ENCODE peak calls at places on chromosomes 11 and 22, in four cellular contexts. L, G, N and Y are unnamed samples.

GRCh38 chr11:83069441-83070043 is 2.2 kb downstream of the RAB30 start:
- DNase-seq in N (no peak), G (no peak), L (no peak), Y (no peak)

GRCh38 chr22:48376428-48376827 is 1451.2 kb downstream of the BRD1 start:
- DNase-seq in N (no peak), L (no peak), G (no peak), Y (no peak)

GRCh38 chr11:114846040-114846791 is 167.9 kb downstream of the NXPE2 start:
- DNase-seq in L (no peak), N (no peak), G (peak; percentile 14), Y (peak; percentile 82)

GRCh38 chr11:19951558-19952083 is 208.7 kb downstream of the DBX1 start:
- DNase-seq in N (no peak), L (no peak), G (peak; percentile 31), Y (no peak)

GRCh38 chr11:120112174-120112796 is 25.6 kb downstream of the TRIM29 start:
- DNase-seq in N (no peak), L (no peak), G (no peak), Y (no peak)

GRCh38 chr11:119377112-119377901 is 4.2 kb downstream of the USP2 start:
- DNase-seq in L (no peak), G (no peak), N (no peak), Y (no peak)

GRCh38 chr11:120272303-120272702 is 32.4 kb downstream of the POU2F3 start:
- DNase-seq in G (no peak), N (no peak), L (no peak), Y (no peak)

GRCh38 chr11:1937616-1938342 is 9.4 kb upstream of the MRPL23 start:
- DNase-seq in G (no peak), L (no peak), N (peak; percentile 14), Y (peak; percentile 14)

GRCh38 chr11:109984634-109985289 is 108.4 kb upstream of the ZC3H12C start:
- DNase-seq in N (no peak), G (no peak), L (no peak), Y (no peak)
- H3K4me3 ChIP-seq in N (no peak overlapping the region), G (no peak overlapping the region), L (peak overlapping the region; percentile 76), Y (no peak overlapping the region)

GRCh38 chr11:13010737-13011342 is 1.7 kb downstream of the RASSF10 start:
- DNase-seq in G (no peak), L (no peak), N (no peak), Y (no peak)

GRCh38 chr11:13013054-13013488 is 4.0 kb downstream of the RASSF10 start:
- DNase-seq in N (no peak), G (no peak), L (no peak), Y (no peak)

GRCh38 chr11:13009921-13010736 is 1.0 kb downstream of the RASSF10 start:
- DNase-seq in N (no peak), G (peak; percentile 45), L (no peak), Y (peak; percentile 56)

GRCh38 chr11:13012037-13012693 is 3.0 kb downstream of the RASSF10 start:
- DNase-seq in N (no peak), L (no peak), G (peak; percentile 67), Y (no peak)

GRCh38 chr11:13011366-13012036 is 2.4 kb downstream of the RASSF10 start:
- DNase-seq in G (peak; percentile 24), N (no peak), L (no peak), Y (no peak)
- H3K4me1 ChIP-seq in G (peaks cover 75% of the 10 kb centered on the region), N (peaks cover 14% of the 10 kb centered on the region), L (peaks cover 2% of the 10 kb centered on the region), Y (peaks cover 17% of the 10 kb centered on the region)

DNA sequence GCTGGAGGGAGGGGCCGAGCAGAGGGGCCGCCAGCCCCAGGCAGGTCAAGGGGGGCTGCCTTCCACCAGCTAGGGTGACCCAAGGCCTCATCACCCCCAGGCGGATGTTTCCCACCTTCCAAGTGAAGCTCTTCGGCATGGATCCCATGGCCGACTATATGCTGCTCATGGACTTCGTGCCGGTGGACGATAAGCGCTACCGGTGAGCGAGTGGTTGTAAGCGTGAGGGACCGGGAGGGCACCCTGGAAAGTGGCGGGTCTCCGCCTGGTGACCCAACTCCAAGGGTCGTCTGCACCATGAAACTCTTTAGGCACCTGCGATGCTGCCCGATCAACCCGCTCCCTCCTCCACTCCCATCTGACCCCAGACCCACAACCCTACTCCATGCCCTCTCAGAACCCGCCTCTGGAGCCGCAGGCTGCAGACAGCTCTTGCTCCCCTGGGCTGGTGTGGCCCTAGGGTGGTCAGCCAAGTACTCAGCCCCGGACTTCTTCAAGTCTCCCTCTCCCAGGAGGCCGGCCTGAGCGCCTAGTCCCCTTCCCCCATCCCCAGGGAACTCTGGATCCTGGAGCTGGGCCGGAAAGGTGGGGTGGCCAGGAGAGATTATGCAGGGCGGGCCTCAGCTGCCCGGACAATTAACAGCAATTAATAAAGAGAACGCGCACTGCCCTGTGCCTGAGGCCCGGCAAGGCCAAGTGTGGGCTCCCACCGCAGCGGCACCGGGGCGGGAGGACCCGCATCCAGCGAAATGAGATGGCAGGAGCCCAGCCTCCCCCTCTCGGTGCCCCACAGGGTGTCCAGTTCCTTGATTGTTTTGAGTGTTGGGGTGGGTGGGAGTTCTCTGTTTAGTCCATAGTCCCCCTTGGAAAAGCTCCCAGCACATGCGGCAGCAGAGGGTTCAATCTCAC is 2.8 kb downstream of the TBX1 start:
- DNase-seq in G (no peak), N (no peak), L (no peak), Y (no peak)
- H3K4me3 ChIP-seq in G (no peak overlapping the region), N (no peak overlapping the region), L (no peak overlapping the region), Y (peak overlapping the region; percentile 80)

GRCh38 chr11:108221401-108221800 is 1.0 kb downstream of the NPAT start:
- DNase-seq in N (no peak), L (no peak), G (no peak), Y (no peak)
- H3K4me1 ChIP-seq in N (no peaks in the 10 kb centered on the region), L (peaks cover 69% of the 10 kb centered on the region), G (peaks cover 45% of the 10 kb centered on the region), Y (peaks cover 16% of the 10 kb centered on the region)

GRCh38 chr11:93850585-93851018 is at the start of gene VSTM5:
- DNase-seq in N (no peak), G (no peak), L (no peak), Y (no peak)
- H3K4me3 ChIP-seq in N (peak within 1 kb of the TSS; percentile 40), G (peak within 1 kb of the TSS; percentile 45), L (no peak within 1 kb of the TSS), Y (peak within 1 kb of the TSS; percentile 62)

DNA sequence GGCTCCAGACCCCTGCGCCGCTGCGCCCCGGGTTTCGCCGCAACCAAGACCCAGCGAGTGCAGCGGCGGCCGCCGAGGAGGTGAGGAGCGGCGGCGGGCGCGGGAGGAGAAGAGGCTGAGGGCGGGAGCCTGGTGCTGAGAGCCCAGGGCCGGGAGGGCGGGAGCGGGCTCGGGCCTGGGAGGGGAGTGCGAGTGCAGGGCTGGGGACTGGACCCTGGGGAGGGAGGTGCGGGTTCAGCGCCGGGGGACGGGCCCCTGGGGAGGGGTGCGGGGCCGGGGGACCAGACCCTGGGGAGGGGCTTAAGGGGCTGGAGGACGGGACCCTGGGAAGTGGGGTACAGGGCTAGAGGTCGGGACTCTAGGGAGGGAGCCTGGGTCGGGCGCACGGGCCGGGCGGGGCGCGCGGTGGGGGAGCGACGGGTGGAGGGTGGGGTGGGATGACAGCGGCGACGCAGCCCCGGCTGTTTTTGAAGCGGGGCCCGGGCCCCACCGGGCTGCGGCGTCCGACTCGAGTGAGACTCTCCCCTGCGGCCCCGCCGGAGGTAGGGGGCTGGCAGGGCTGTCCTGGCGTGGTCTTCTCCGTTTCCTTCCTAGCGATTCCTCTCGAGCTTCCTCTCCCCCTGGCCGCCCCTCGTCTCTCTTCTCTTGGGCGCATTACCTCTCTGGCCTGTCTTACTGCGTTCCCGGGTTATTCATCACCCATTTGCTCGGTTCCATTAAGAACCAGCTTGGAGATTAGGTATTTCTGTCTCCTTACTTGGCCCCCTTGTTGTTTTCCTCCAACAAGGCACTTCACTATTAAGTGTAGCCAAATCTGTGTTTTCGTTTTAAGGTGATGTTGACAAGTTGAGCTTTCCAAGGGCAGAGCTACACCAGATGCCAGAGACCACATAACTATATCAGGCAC is 745 bp downstream of the NUP50 start:
- DNase-seq in G (peak; percentile 12), N (peak; percentile 32), L (no peak), Y (peak; percentile 37)
- H3K4me1 ChIP-seq in G (peaks cover 48% of the 10 kb centered on the region), N (peaks cover 5% of the 10 kb centered on the region), L (peaks cover 55% of the 10 kb centered on the region), Y (peaks cover 27% of the 10 kb centered on the region)

DNA sequence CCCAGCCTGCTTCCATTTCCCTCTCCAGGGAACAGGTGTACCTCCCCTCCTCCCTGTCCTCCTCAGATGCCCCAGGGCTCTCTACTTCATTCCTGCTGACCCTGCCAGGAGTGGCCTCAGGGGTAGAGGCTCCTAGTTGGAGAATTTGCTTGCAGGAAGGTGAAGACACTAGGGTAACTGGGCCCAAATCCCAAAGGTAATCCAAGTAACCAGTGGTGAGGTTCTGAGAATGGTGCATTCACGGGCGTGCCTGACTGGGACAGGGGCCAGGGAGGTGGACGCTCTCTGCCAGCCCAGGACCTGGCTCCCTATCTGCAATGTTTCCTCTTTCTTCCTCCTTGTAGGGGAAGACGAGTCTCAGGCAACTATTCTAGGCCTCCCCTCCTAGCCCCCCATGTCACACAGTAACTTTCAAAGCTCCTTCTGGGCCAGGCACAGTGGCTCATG is 2.9 kb downstream of the SLC35C1 start:
- DNase-seq in L (no peak), G (no peak), N (peak; percentile 9), Y (no peak)
- H3K4me3 ChIP-seq in L (no peak overlapping the region), G (no peak overlapping the region), N (no peak overlapping the region), Y (no peak overlapping the region)

GRCh38 chr22:38312261-38312800 is 4.9 kb downstream of the CSNK1E start:
- DNase-seq in L (no peak), G (no peak), N (no peak), Y (no peak)

GRCh38 chr22:38314992-38315800 is 2.0 kb downstream of the CSNK1E start:
- DNase-seq in L (no peak), G (no peak), N (no peak), Y (no peak)

GRCh38 chr22:38313384-38313955 is 3.8 kb downstream of the CSNK1E start:
- DNase-seq in L (no peak), G (no peak), N (peak; percentile 86), Y (peak; percentile 88)

GRCh38 chr22:38315801-38316339 is 1.4 kb downstream of the CSNK1E start:
- DNase-seq in N (no peak), G (no peak), L (no peak), Y (no peak)

GRCh38 chr22:38314140-38314991 is 2.9 kb downstream of the CSNK1E start:
- DNase-seq in G (no peak), L (no peak), N (no peak), Y (no peak)
- H3K4me1 ChIP-seq in G (peaks cover 59% of the 10 kb centered on the region), L (peaks cover 52% of the 10 kb centered on the region), N (peaks cover 29% of the 10 kb centered on the region), Y (peaks cover 53% of the 10 kb centered on the region)

GRCh38 chr11:34643846-34644245 is 23.0 kb downstream of the EHF start:
- DNase-seq in L (no peak), N (no peak), G (no peak), Y (no peak)
- H3K4me3 ChIP-seq in L (no peak overlapping the region), N (no peak overlapping the region), G (no peak overlapping the region), Y (no peak overlapping the region)